ENCODE peak calls at places on chromosomes 3 and 15, in four cellular contexts. One of them, this sample, is unnamed.

GRCh38 chr3:114333180-114333922 is 39.5 kb downstream of the TIGIT start:
- DNase-seq in MM.1S: no peak
- DNase-seq in GM23338: peak; percentile 60
- DNase-seq in PC-3: no peak
- DNase-seq in this sample: no peak

GRCh38 chr15:85503151-85503797 is 122.9 kb downstream of the AKAP13 start:
- DNase-seq in MM.1S: no peak
- DNase-seq in GM23338: no peak
- DNase-seq in PC-3: no peak
- DNase-seq in this sample: no peak

GRCh38 chr15:32704343-32705076 is 13.3 kb upstream of the GREM1 start:
- DNase-seq in MM.1S: no peak
- DNase-seq in PC-3: peak; percentile 79
- DNase-seq in GM23338: no peak
- DNase-seq in this sample: no peak

GRCh38 chr3:74426571-74426970 is 187.9 kb downstream of the CNTN3 start:
- DNase-seq in PC-3: no peak
- DNase-seq in MM.1S: no peak
- DNase-seq in GM23338: no peak
- DNase-seq in this sample: no peak

GRCh38 chr3:159560214-159561004 is 428.2 kb upstream of the IL12A start:
- DNase-seq in PC-3: no peak
- DNase-seq in GM23338: peak; percentile 84
- DNase-seq in MM.1S: no peak
- DNase-seq in this sample: no peak

GRCh38 chr3:62500556-62501294 is 127.4 kb upstream of the FEZF2 start:
- DNase-seq in PC-3: no peak
- DNase-seq in MM.1S: no peak
- DNase-seq in GM23338: peak; percentile 69
- DNase-seq in this sample: no peak

GRCh38 chr3:55538158-55538557 is 51.1 kb upstream of the WNT5A start:
- DNase-seq in GM23338: peak; percentile 60
- DNase-seq in PC-3: no peak
- DNase-seq in MM.1S: no peak
- DNase-seq in this sample: no peak

GRCh38 chr3:150345021-150345538 is 63.0 kb upstream of the TSC22D2 start:
- DNase-seq in GM23338: peak; percentile 81
- DNase-seq in PC-3: peak; percentile 100
- DNase-seq in MM.1S: no peak
- DNase-seq in this sample: no peak

GRCh38 chr3:184341925-184342324 is 4.5 kb downstream of the FAM131A start:
- DNase-seq in MM.1S: no peak
- DNase-seq in GM23338: no peak
- DNase-seq in PC-3: peak; percentile 25
- DNase-seq in this sample: no peak

GRCh38 chr15:35305906-35306305 is 220.8 kb upstream of the NANOGP8 start:
- DNase-seq in MM.1S: no peak
- DNase-seq in PC-3: peak; percentile 64
- DNase-seq in GM23338: no peak
- DNase-seq in this sample: no peak

GRCh38 chr3:50537421-50538129 is 30.0 kb downstream of the C3orf18 start:
- DNase-seq in MM.1S: no peak
- DNase-seq in PC-3: no peak
- DNase-seq in GM23338: no peak
- DNase-seq in this sample: no peak

GRCh38 chr15:38002883-38003477 is 68.5 kb downstream of the TMCO5A start:
- DNase-seq in MM.1S: peak; percentile 81
- DNase-seq in PC-3: peak; percentile 80
- DNase-seq in GM23338: peak; percentile 83
- DNase-seq in this sample: peak; percentile 88

GRCh38 chr3:123307064-123307463 is 105.3 kb downstream of the SEC22A start:
- DNase-seq in PC-3: no peak
- DNase-seq in GM23338: no peak
- DNase-seq in MM.1S: no peak
- DNase-seq in this sample: no peak

GRCh38 chr3:126033765-126034164 is 50.2 kb downstream of the SLC41A3 start:
- DNase-seq in MM.1S: no peak
- DNase-seq in GM23338: no peak
- DNase-seq in PC-3: no peak
- DNase-seq in this sample: no peak

GRCh38 chr3:33789183-33789954 is 9.1 kb upstream of the PDCD6IP start:
- DNase-seq in MM.1S: no peak
- DNase-seq in PC-3: no peak
- DNase-seq in GM23338: peak; percentile 37
- DNase-seq in this sample: no peak

GRCh38 chr3:165803471-165803870 is 33.8 kb downstream of the BCHE start:
- DNase-seq in PC-3: no peak
- DNase-seq in MM.1S: no peak
- DNase-seq in GM23338: no peak
- DNase-seq in this sample: no peak

GRCh38 chr3:36864180-36865053 is 80.4 kb downstream of the TRANK1 start:
- DNase-seq in PC-3: no peak
- DNase-seq in MM.1S: no peak
- DNase-seq in GM23338: no peak
- DNase-seq in this sample: no peak

GRCh38 chr3:100928638-100929428 is 64.4 kb downstream of the ABI3BP start:
- DNase-seq in MM.1S: no peak
- DNase-seq in PC-3: peak; percentile 44
- DNase-seq in GM23338: no peak
- DNase-seq in this sample: peak; percentile 20

GRCh38 chr15:43776101-43776717 is 557 bp downstream of the ELL3 start:
- DNase-seq in GM23338: peak; percentile 82
- DNase-seq in PC-3: peak; percentile 25
- DNase-seq in MM.1S: no peak
- DNase-seq in this sample: peak; percentile 99

GRCh38 chr3:39447637-39448483 is 19.6 kb upstream of the MOBP start:
- DNase-seq in PC-3: peak; percentile 93
- DNase-seq in MM.1S: peak; percentile 81
- DNase-seq in GM23338: peak; percentile 96
- DNase-seq in this sample: peak; percentile 88

GRCh38 chr3:39448506-39449233 is 18.8 kb upstream of the MOBP start:
- DNase-seq in PC-3: no peak
- DNase-seq in GM23338: no peak
- DNase-seq in MM.1S: no peak
- DNase-seq in this sample: no peak

GRCh38 chr3:39445927-39446326 is 21.6 kb upstream of the MOBP start:
- DNase-seq in GM23338: no peak
- DNase-seq in MM.1S: no peak
- DNase-seq in PC-3: no peak
- DNase-seq in this sample: no peak

GRCh38 chr3:39443530-39443929 is 23.9 kb upstream of the MOBP start:
- DNase-seq in MM.1S: no peak
- DNase-seq in GM23338: peak; percentile 65
- DNase-seq in PC-3: peak; percentile 25
- DNase-seq in this sample: no peak

GRCh38 chr3:39446444-39446843 is 21.0 kb upstream of the MOBP start:
- DNase-seq in MM.1S: no peak
- DNase-seq in PC-3: no peak
- DNase-seq in GM23338: no peak
- DNase-seq in this sample: no peak
- H3K9me2 ChIP-seq in MM.1S: no peaks in the 10 kb centered on the region
- H3K9me2 ChIP-seq in PC-3: no peaks in the 10 kb centered on the region
- H3K9me2 ChIP-seq in GM23338: no peaks in the 10 kb centered on the region
- H3K9me2 ChIP-seq in this sample: no peaks in the 10 kb centered on the region

GRCh38 chr3:171862392-171862791 is 19.2 kb downstream of the TMEM212 start:
- DNase-seq in PC-3: no peak
- DNase-seq in GM23338: no peak
- DNase-seq in MM.1S: no peak
- DNase-seq in this sample: no peak
- H3K36me3 ChIP-seq in PC-3: no peaks in the 10 kb centered on the region
- H3K36me3 ChIP-seq in GM23338: no peaks in the 10 kb centered on the region
- H3K36me3 ChIP-seq in MM.1S: no peaks in the 10 kb centered on the region
- H3K36me3 ChIP-seq in this sample: no peaks in the 10 kb centered on the region

GRCh38 chr3:136187868-136188267 is 8.3 kb downstream of the MSL2 start:
- DNase-seq in GM23338: peak; percentile 20
- DNase-seq in PC-3: no peak
- DNase-seq in MM.1S: no peak
- DNase-seq in this sample: no peak
- H3K4me1 ChIP-seq in GM23338: peaks cover 60% of the 10 kb centered on the region
- H3K4me1 ChIP-seq in PC-3: peaks cover 16% of the 10 kb centered on the region
- H3K4me1 ChIP-seq in MM.1S: peaks cover 29% of the 10 kb centered on the region
- H3K4me1 ChIP-seq in this sample: peaks cover 51% of the 10 kb centered on the region

DNA sequence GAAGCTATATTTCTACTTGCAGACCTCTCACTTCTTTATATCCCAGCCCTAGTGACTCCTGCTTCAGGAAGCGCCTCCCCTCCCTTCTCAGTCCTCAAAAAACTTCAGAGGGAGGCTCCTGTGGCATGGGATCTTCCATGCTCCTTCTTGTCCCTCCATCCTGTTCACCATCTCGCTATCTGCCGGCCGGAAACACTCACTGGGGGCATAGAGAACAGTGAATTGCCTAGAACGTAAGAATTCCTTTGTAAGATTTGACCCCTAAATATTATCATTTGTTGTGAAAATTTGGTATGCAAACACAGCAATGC is 218.6 kb upstream of the ATP10A start:
- DNase-seq in GM23338: peak; percentile 28
- DNase-seq in PC-3: no peak
- DNase-seq in MM.1S: no peak
- DNase-seq in this sample: no peak
- H3K9me2 ChIP-seq in GM23338: no peaks in the 10 kb centered on the region
- H3K9me2 ChIP-seq in PC-3: no peaks in the 10 kb centered on the region
- H3K9me2 ChIP-seq in MM.1S: no peaks in the 10 kb centered on the region
- H3K9me2 ChIP-seq in this sample: no peaks in the 10 kb centered on the region

GRCh38 chr3:53229171-53229570 is 26.7 kb downstream of the TKT start:
- DNase-seq in GM23338: no peak
- DNase-seq in PC-3: no peak
- DNase-seq in MM.1S: no peak
- DNase-seq in this sample: no peak
- H3K36me3 ChIP-seq in GM23338: peaks cover 79% of the 10 kb centered on the region
- H3K36me3 ChIP-seq in PC-3: peaks cover 99% of the 10 kb centered on the region
- H3K36me3 ChIP-seq in MM.1S: peaks cover 15% of the 10 kb centered on the region
- H3K36me3 ChIP-seq in this sample: peaks cover 57% of the 10 kb centered on the region

GRCh38 chr3:8505621-8506020 is 4.0 kb downstream of the LMCD1 start:
- DNase-seq in MM.1S: no peak
- DNase-seq in PC-3: peak; percentile 90
- DNase-seq in GM23338: no peak
- DNase-seq in this sample: no peak
- H3K4me1 ChIP-seq in MM.1S: no peaks in the 10 kb centered on the region
- H3K4me1 ChIP-seq in PC-3: peaks cover 75% of the 10 kb centered on the region
- H3K4me1 ChIP-seq in GM23338: peaks cover 29% of the 10 kb centered on the region
- H3K4me1 ChIP-seq in this sample: no peaks in the 10 kb centered on the region